ENCODE peak calls at places on chromosomes 6 and 20, in six cellular contexts. A is IMR-90, G is H9, S is H1, M is mesendoderm, T is neuronal stem cell. F is an unnamed sample.

GRCh38 chr6:154298297-154298696 is 58.3 kb downstream of the IPCEF1 start:
- DNase-seq in A (peak; percentile 58), G (no peak), S (no peak), M (no peak), T (no peak), F (peak; percentile 27)

GRCh38 chr20:17898548-17898994 is 70.0 kb downstream of the SNX5 start:
- DNase-seq in A (peak; percentile 75), G (peak; percentile 64), S (peak; percentile 81), M (peak; percentile 75), T (peak; percentile 50), F (peak; percentile 75)

GRCh38 chr6:170082531-170083187 is 208.2 kb downstream of the DLL1 start:
- DNase-seq in A (no peak), G (peak; percentile 22), S (no peak), M (no peak), T (no peak), F (no peak)

GRCh38 chr6:163741743-163742363 is 327.3 kb downstream of the QKI start:
- DNase-seq in A (no peak), G (no peak), S (no peak), M (no peak), T (no peak), F (no peak)

GRCh38 chr6:14274552-14275492 is 157.2 kb downstream of the CD83 start:
- DNase-seq in A (no peak), G (peak; percentile 24), S (no peak), M (no peak), T (no peak), F (no peak)

GRCh38 chr6:16596890-16597331 is 164.3 kb downstream of the ATXN1 start:
- DNase-seq in A (no peak), G (peak; percentile 37), S (no peak), M (no peak), T (no peak), F (no peak)

GRCh38 chr6:76682842-76683241 is 610.4 kb upstream of the IMPG1 start:
- DNase-seq in A (peak; percentile 10), G (no peak), S (no peak), M (peak; percentile 15), T (no peak), F (peak; percentile 36)

GRCh38 chr20:43457640-43458421 is at the start of gene SRSF6:
- DNase-seq in A (peak; percentile 87), G (peak; percentile 89), S (peak; percentile 96), M (peak; percentile 93), T (peak; percentile 92), F (peak; percentile 94)

GRCh38 chr6:157789861-157790260 is 33.2 kb upstream of the SNX9 start:
- DNase-seq in A (no peak), G (peak; percentile 88), S (peak; percentile 71), M (peak; percentile 90), T (no peak), F (no peak)

GRCh38 chr20:47427067-47427466 is 70.6 kb upstream of the ZMYND8 start:
- DNase-seq in A (no peak), G (no peak), S (no peak), M (no peak), T (no peak), F (no peak)

GRCh38 chr6:125586074-125586473 is 163.4 kb upstream of the HEY2 start:
- DNase-seq in A (peak; percentile 9), G (no peak), S (no peak), M (peak; percentile 14), T (no peak), F (peak; percentile 26)
- H4K8ac ChIP-seq in A (no peak overlapping the region), G (no peak overlapping the region), S (no peak overlapping the region), M (no peak overlapping the region), T (no peak overlapping the region), F (no peak overlapping the region)

DNA sequence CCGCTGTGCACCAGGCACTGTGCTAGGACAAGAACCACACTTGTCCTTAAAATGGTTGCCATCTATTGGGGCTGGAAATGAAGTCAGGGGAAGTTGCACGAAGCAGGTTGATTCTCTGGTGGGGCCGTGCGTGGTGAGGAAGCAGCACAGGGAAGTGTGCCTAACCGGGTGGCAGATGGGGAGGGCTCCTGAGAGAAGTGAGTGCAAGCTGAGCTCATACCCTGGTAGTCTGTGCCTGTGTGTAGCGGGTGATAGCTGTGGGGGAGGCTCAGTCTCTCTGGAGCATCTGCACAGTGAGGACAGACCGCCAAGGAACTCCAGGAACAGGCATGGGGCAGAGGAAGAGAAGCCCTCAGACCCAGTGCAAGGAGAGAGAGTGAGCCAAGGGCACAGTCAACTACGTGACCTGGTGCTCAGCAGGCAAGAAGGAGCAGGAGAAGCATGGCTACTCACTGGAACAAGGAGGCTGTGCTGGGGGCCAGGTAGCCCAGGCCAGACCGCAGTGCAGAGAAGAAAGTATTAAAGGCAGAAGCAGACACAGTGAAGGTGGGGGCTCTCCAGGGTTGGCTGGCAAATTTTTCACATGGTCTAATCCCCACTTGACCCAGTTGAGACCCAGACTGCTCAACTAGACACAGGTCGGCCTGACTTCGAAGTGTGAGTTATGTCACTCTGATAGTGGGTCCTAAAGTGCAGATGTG is 155.0 kb downstream of the CDH26 start:
- DNase-seq in A (no peak), G (no peak), S (no peak), M (no peak), T (no peak), F (no peak)
- H2BK15ac ChIP-seq in A (no peak overlapping the region), G (no peak overlapping the region), S (no peak overlapping the region), M (no peak overlapping the region), T (no peak overlapping the region), F (no peak overlapping the region)

DNA sequence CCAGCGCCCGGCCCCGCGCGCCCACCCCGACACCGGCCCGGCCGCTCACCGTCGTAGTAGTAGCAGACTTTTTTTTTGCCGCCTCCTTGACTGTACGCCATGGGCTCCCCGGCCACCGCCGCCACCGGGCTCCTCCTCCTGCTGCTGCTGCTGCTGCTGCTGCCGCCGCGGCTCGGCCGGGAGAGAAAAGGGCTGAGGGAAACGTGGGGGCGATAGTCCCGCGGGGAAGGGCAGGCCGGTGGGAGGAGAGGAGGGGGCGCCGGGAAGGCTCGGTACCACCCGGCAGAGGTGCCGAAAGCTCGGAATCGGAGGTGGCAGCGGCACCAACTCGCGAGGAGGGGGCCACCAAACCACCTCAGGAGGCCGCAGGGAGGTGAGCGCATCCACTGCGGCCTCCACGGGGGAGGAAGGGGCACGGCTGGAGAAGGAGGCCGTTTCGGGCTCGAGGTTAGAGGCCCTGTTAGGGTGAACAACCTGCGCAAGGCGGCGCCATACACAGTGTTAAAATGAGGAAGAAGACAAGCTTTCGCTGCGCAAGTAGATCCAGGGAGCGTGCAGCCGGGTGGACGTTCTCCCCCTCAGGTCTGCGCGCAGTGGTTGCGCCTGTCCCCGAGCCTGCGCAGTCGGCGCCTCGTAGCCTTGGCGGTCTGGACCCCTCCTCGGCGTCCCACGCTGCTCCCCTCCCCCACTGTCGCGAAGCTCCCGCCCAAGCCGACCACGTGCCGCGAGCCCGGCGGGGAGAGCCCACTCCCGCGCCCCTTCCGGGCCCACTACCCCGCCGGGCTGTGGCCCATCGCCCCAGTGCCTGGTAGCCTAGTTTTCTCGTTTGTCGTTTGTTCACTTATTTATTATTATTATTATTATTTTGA is at the start of gene HDAC2:
- DNase-seq in A (peak; percentile 77), G (peak; percentile 83), S (peak; percentile 92), M (peak; percentile 90), T (peak; percentile 71), F (peak; percentile 83)
- H2AK5ac ChIP-seq in A (peak within 1 kb of the TSS; percentile 83), G (peak within 1 kb of the TSS; percentile 25), S (peak within 1 kb of the TSS; percentile 33), M (no peak within 1 kb of the TSS), T (peak within 1 kb of the TSS; percentile 98), F (peak within 1 kb of the TSS; percentile 58)

DNA sequence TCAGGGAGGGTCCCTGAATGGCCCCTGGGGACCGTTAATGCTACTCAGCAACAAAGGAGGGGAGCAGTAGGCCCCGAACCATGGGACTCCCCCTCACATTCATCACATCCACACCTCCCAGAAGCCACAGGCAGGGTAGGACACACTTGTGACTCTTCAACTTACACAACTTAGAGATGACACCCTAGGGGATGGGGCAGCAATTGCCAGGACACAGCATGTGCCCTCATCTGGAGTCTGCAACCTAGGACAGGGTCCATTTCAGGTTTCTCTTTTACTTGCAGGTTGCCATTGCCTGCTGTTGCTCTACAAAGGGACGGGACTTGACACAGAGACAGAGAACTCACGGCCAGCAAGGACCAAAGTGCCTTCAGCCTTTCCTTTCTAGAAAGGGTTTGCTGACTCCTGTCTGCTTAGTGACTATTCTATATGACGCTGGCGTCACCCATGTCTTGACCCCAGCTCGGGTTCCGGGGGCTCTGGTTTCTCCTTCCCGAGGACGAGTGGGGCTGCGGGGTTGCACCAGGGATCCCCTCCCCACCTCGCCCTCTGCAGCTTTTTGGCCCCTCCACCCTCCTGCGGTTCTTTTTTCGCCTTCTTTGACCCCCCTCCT is 642 bp downstream of the ULBP3 start:
- DNase-seq in A (no peak), G (no peak), S (no peak), M (no peak), T (no peak), F (peak; percentile 25)
- H4K8ac ChIP-seq in A (peak overlapping the region; percentile 21), G (no peak overlapping the region), S (no peak overlapping the region), M (no peak overlapping the region), T (no peak overlapping the region), F (peak overlapping the region; percentile 67)

GRCh38 chr6:168263351-168263905 is 56.1 kb downstream of the DACT2 start:
- DNase-seq in A (no peak), G (no peak), S (no peak), M (no peak), T (no peak), F (no peak)

GRCh38 chr6:168264593-168265335 is 54.8 kb downstream of the DACT2 start:
- DNase-seq in A (no peak), G (no peak), S (no peak), M (peak; percentile 39), T (no peak), F (no peak)

GRCh38 chr6:168268755-168269154 is 50.8 kb downstream of the DACT2 start:
- DNase-seq in A (no peak), G (no peak), S (no peak), M (no peak), T (no peak), F (no peak)

GRCh38 chr6:168265827-168266815 is 53.5 kb downstream of the DACT2 start:
- DNase-seq in A (no peak), G (no peak), S (no peak), M (no peak), T (no peak), F (no peak)

DNA sequence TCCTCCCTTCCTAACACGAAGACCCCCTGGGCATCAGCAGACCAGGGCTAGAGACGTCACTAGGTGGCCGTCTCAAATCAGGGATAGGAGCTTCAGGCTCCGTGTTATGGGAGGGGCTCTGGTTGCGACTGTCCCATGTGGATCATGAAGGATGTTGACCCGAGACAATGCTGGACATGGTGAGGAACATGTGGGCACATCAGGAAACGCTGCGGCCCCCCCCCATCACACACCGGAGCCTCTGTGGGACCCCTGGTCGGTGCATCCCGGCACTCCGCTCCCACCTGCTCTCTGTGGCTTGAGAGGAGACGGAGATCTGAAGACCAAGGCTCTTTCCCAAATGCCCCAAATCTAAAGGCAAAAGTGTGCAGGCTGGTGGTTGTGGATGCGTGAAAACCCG is 54.2 kb downstream of the DACT2 start:
- DNase-seq in A (no peak), G (no peak), S (no peak), M (no peak), T (no peak), F (no peak)
- H2BK15ac ChIP-seq in A (no peak overlapping the region), G (no peak overlapping the region), S (no peak overlapping the region), M (no peak overlapping the region), T (no peak overlapping the region), F (no peak overlapping the region)

F was measured in mesenchymal stem cell.